ENCODE peak calls at places on chromosomes 5 and 9, in nine cellular contexts. V is HCT116, H is SK-N-SH, I is neural progenitor cell, E is MM.1S, P is GM23248, S is OCI-LY7, Y is hepatocyte, X is GM23338. T is an unnamed sample.
A peak's percentile ranks its signal among the peaks of the same experiment; 100 is the strongest.

GRCh38 chr5:10283927-10284635 is 23.6 kb downstream of the CMBL start:
- DNase-seq in H (peak; percentile 85), S (peak; percentile 87), Y (peak; percentile 91), V (peak; percentile 42), I (peak; percentile 92), E (peak; percentile 88), P (peak; percentile 89), X (peak; percentile 90), T (peak; percentile 93)

GRCh38 chr9:38380872-38381534 is 11.5 kb upstream of the ALDH1B1 start:
- DNase-seq in I (peak; percentile 68), E (no peak), V (no peak), H (no peak), X (peak; percentile 51), Y (peak; percentile 82), P (no peak), S (no peak), T (peak; percentile 54)

GRCh38 chr9:15135167-15135792 is 171.7 kb downstream of the TTC39B start:
- DNase-seq in P (peak; percentile 86), X (peak; percentile 95), E (peak; percentile 42), S (peak; percentile 69), V (peak; percentile 60), Y (peak; percentile 86), I (peak; percentile 90), H (peak; percentile 82), T (peak; percentile 79)

GRCh38 chr9:15722888-15723287 is 170.0 kb downstream of the CCDC171 start:
- DNase-seq in X (peak; percentile 28), S (no peak), I (peak; percentile 82), V (no peak), H (no peak), Y (no peak), E (no peak), P (no peak), T (no peak)

GRCh38 chr5:150078802-150079654 is 7.3 kb downstream of the CSF1R start:
- DNase-seq in S (no peak), V (no peak), Y (no peak), I (no peak), H (peak; percentile 32), X (no peak), E (no peak), P (peak; percentile 26), T (no peak)

GRCh38 chr5:170330568-170331054 is 33.0 kb upstream of the LCP2 start:
- DNase-seq in P (no peak), E (peak; percentile 36), S (no peak), H (no peak), I (no peak), X (no peak), V (no peak), Y (no peak), T (no peak)

GRCh38 chr9:34512131-34513078 is 10.4 kb downstream of the ENHO start:
- DNase-seq in Y (peak; percentile 18), V (no peak), H (no peak), X (peak; percentile 46), I (no peak), E (no peak), S (no peak), P (no peak), T (no peak)

GRCh38 chr9:125700791-125701190 is 6.2 kb downstream of the MAPKAP1 start:
- DNase-seq in Y (no peak), E (no peak), V (no peak), X (peak; percentile 56), I (no peak), S (no peak), P (peak; percentile 68), H (no peak), T (no peak)

GRCh38 chr5:66307647-66308257 is 163.7 kb downstream of the SREK1 start:
- DNase-seq in S (peak; percentile 79), V (peak; percentile 56), Y (peak; percentile 80), H (peak; percentile 54), E (peak; percentile 69), X (peak; percentile 84), P (peak; percentile 82), I (peak; percentile 83), T (peak; percentile 50)

GRCh38 chr9:36764364-36765076 is 191.8 kb downstream of the MELK start:
- DNase-seq in Y (no peak), H (no peak), P (no peak), E (no peak), V (no peak), I (peak; percentile 23), S (peak; percentile 69), X (peak; percentile 13), T (no peak)

GRCh38 chr5:66197764-66198405 is 53.8 kb downstream of the SREK1 start:
- DNase-seq in X (no peak), V (no peak), P (no peak), H (no peak), E (no peak), I (no peak), S (no peak), Y (no peak), T (no peak)

GRCh38 chr5:312845-313244 is 8.7 kb upstream of the AHRR start:
- DNase-seq in Y (no peak), S (no peak), H (no peak), E (no peak), X (no peak), V (no peak), P (no peak), I (no peak), T (no peak)
- H4K20me1 ChIP-seq in Y (peaks cover 5% of the 10 kb centered on the region), S (no peaks in the 10 kb centered on the region), H (peaks cover 67% of the 10 kb centered on the region), E (no peaks in the 10 kb centered on the region), X (peaks cover 6% of the 10 kb centered on the region), V (no peaks in the 10 kb centered on the region), P (no peaks in the 10 kb centered on the region), I (peaks cover 27% of the 10 kb centered on the region), T (no peaks in the 10 kb centered on the region)

GRCh38 chr9:124285490-124285889 is 27.7 kb downstream of the NEK6 start:
- DNase-seq in P (no peak), X (no peak), Y (no peak), H (no peak), S (no peak), E (no peak), I (no peak), V (no peak), T (no peak)
- H3K4me1 ChIP-seq in P (peaks cover 30% of the 10 kb centered on the region), X (no peaks in the 10 kb centered on the region), Y (peaks cover 49% of the 10 kb centered on the region), H (no peaks in the 10 kb centered on the region), S (peaks cover 31% of the 10 kb centered on the region), E (peaks cover 28% of the 10 kb centered on the region), I (peaks cover 25% of the 10 kb centered on the region), V (peaks cover 21% of the 10 kb centered on the region), T (no peaks in the 10 kb centered on the region)

GRCh38 chr5:144036476-144036875 is 134.0 kb downstream of the YIPF5 start:
- DNase-seq in Y (no peak), V (no peak), X (no peak), E (no peak), H (no peak), I (no peak), S (no peak), P (no peak), T (no peak)

GRCh38 chr5:144040615-144041394 is 129.7 kb downstream of the YIPF5 start:
- DNase-seq in E (no peak), P (no peak), X (no peak), H (peak; percentile 33), S (no peak), I (no peak), V (no peak), Y (no peak), T (no peak)

DNA sequence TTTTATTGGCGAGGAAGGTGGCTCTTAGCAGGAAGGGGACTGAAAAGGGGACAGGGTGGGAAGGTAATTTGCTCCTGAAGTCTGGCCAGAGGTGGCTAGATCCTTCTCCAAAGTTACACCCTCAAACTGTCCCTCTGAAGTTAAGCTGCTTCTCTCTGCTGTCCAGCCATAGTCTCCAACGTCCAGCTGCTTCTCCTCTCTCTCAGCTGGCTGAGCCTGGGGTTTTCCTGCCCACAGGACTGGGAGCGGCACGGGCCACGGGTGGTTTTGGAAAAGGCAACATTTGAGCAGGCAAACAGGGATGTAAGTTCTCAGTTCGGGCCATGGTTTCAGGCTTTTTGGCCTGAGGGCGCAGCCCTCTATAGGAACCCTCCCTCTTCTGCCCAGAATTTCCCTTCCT is 128.3 kb downstream of the YIPF5 start:
- DNase-seq in P (no peak), E (no peak), X (no peak), V (no peak), Y (no peak), S (no peak), H (no peak), I (no peak), T (no peak)
- TF ChIP-seq EZH2phosphoT487 in P (no peak), E (no peak), X (no peak), V (no peak), Y (no peak), S (no peak), H (no peak), I (no peak), T (no peak)

GRCh38 chr9:111450114-111450513 is 34.1 kb downstream of the ECPAS start:
- DNase-seq in P (no peak), Y (no peak), S (no peak), E (no peak), I (no peak), H (no peak), X (no peak), V (no peak), T (no peak)
- H4K20me1 ChIP-seq in P (peaks cover 7% of the 10 kb centered on the region), Y (peaks cover 28% of the 10 kb centered on the region), S (peaks cover 6% of the 10 kb centered on the region), E (peaks cover 29% of the 10 kb centered on the region), I (no peaks in the 10 kb centered on the region), H (peaks cover 31% of the 10 kb centered on the region), X (peaks cover 14% of the 10 kb centered on the region), V (no peaks in the 10 kb centered on the region), T (peaks cover 20% of the 10 kb centered on the region)

DNA sequence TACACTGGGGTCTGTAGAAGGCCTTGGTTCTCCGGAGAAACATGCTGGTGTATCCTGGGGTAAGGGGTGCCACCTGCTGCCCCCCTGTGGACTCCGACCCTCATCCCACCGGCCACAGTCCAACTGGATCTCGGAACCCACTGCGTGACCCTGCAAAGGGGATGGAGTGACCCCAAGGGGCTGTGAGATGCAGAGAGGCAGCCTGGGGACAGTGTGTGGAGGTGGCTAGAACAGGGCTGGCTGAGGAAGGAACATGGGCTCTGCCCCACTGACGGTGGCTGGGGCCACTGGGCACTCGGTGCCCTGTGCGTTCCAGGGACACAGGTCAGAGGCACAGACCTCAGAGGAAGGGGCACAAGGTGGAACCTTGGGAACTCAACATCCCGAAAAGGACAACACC is 2.3 kb downstream of the NACC2 start:
- DNase-seq in H (no peak), E (no peak), X (no peak), V (no peak), Y (no peak), S (no peak), P (no peak), I (peak; percentile 8), T (no peak)
- H3K4me1 ChIP-seq in H (peaks cover 44% of the 10 kb centered on the region), E (no peaks in the 10 kb centered on the region), X (peaks cover 31% of the 10 kb centered on the region), V (peaks cover 34% of the 10 kb centered on the region), Y (peaks cover 24% of the 10 kb centered on the region), S (peaks cover 14% of the 10 kb centered on the region), P (peaks cover 15% of the 10 kb centered on the region), I (peaks cover 38% of the 10 kb centered on the region), T (peaks cover 9% of the 10 kb centered on the region)

DNA sequence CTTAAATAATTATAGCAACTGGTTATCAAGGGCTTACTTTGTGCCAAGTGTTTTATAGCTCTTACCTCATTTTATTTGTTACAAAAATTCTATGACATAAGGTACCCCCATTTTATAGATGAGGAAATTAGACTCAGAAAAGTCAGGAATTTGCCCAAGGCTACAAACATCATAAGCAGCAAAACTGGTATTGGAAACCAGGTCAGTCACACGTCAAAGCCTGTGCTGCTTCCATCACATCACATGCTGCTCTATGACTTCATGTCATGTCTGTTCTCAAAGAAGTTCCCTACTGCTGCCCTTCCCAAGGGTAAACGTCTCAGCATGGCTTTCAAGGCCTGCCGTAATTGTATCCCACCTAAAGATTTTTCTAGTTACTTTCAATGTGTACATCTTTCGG is 6.9 kb upstream of the KIF2A start:
- DNase-seq in H (no peak), S (no peak), V (no peak), I (no peak), Y (no peak), P (no peak), E (no peak), X (no peak), T (no peak)
- TF ChIP-seq EZH2phosphoT487 in H (no peak), S (no peak), V (no peak), I (no peak), Y (no peak), P (no peak), E (no peak), X (no peak), T (no peak)